ENCODE peak calls at places on chromosomes 5 and 9, in nine cellular contexts. F is NCI-H345; B is activated CD4-positive, alpha-beta T cell treated with anti-CD3 and anti-CD28 coated beads for 48 hours; L is effector CD4-positive, alpha-beta T cell; S is stimulated activated CD8-positive, alpha-beta memory T cell treated with anti-CD3 and anti-CD28 coated beads, Interleukin-4, amount 100 ng/mL, for 24 hours; G is RWPE1; O is hepatic stellate cell; Y is NCI-H460; P is HTR-8/SVneo. N is an unnamed sample.

GRCh38 chr5:103669615-103670014 is 107.0 kb upstream of the NUDT12 start:
- DNase-seq in L (no peak), O (no peak), F (peak), Y (no peak), P (no peak), B (no peak), S (no peak), G (no peak), N (no peak)

GRCh38 chr5:73419414-73420390 is 28.9 kb downstream of the FOXD1 start:
- DNase-seq in P (no peak), L (no peak), B (peak), G (no peak), Y (no peak), F (no peak), O (peak), S (no peak), N (no peak)

GRCh38 chr9:98045234-98046160 is 11.0 kb upstream of the NANS start:
- DNase-seq in Y (peak), O (no peak), L (peak), G (no peak), S (no peak), F (no peak), B (peak), P (no peak), N (no peak)

GRCh38 chr5:62974623-62975022 is 396.0 kb downstream of the LRRC70 start:
- DNase-seq in S (no peak), F (no peak), Y (no peak), G (no peak), L (no peak), B (no peak), P (no peak), O (no peak), N (no peak)

GRCh38 chr9:85514256-85514655 is 227.5 kb downstream of the AGTPBP1 start:
- DNase-seq in O (no peak), S (no peak), B (no peak), G (peak), P (no peak), Y (no peak), L (no peak), F (no peak), N (no peak)

GRCh38 chr9:128485414-128485855 is 19.1 kb upstream of the GLE1 start:
- DNase-seq in L (no peak), P (no peak), O (no peak), B (no peak), G (no peak), F (no peak), S (no peak), Y (no peak), N (no peak)

GRCh38 chr9:70427161-70427945 is 12.9 kb upstream of the KLF9 start:
- DNase-seq in L (no peak), O (no peak), Y (no peak), S (no peak), B (no peak), F (no peak), P (no peak), G (no peak), N (no peak)

GRCh38 chr5:177403194-177403825 is 2.8 kb upstream of the PFN3 start:
- DNase-seq in B (peak), O (peak), F (peak), Y (no peak), L (peak), G (peak), S (no peak), P (no peak), N (no peak)

GRCh38 chr9:137109250-137110146 is 5.0 kb downstream of the DPP7 start:
- DNase-seq in F (no peak), P (no peak), G (no peak), S (no peak), B (no peak), Y (no peak), L (no peak), O (no peak), N (no peak)

GRCh38 chr5:74685979-74686631 is 1.1 kb downstream of the HEXB start:
- DNase-seq in B (no peak), G (peak), F (no peak), L (no peak), O (peak), P (no peak), S (no peak), Y (no peak), N (peak)

GRCh38 chr5:10577371-10578291 is 13.8 kb downstream of the ANKRD33B start:
- DNase-seq in Y (no peak), P (no peak), G (no peak), S (no peak), O (no peak), F (no peak), B (no peak), L (no peak), N (no peak)

GRCh38 chr5:140560227-140560626 is 3.0 kb upstream of the SRA1 start:
- DNase-seq in F (no peak), G (no peak), S (no peak), B (no peak), L (no peak), O (no peak), P (no peak), Y (no peak), N (no peak)

GRCh38 chr9:134372621-134373267 is 46.5 kb downstream of the RXRA start:
- DNase-seq in L (no peak), S (no peak), P (no peak), O (no peak), B (no peak), F (no peak), G (peak), Y (no peak), N (no peak)

N was measured in putamen.